ENCODE peak calls at places on chromosome 9, in ten cellular contexts. One of them, this sample, is unnamed.

GRCh38 chr9:136554870-136555269 is 9.0 kb upstream of the NOTCH1 start:
- DNase-seq in kidney: no peak
- DNase-seq in PC-3: no peak
- DNase-seq in heart left ventricle: no peak
- DNase-seq in ovary: no peak
- DNase-seq in psoas muscle: no peak
- DNase-seq in K562: no peak
- DNase-seq in heart right ventricle: no peak
- DNase-seq in fibroblast of lung: no peak
- DNase-seq in esophagus squamous epithelium: no peak
- DNase-seq in this sample: no peak

GRCh38 chr9:111572945-111573604 is 26.4 kb downstream of the PTGR1 start:
- DNase-seq in psoas muscle: no peak
- DNase-seq in PC-3: no peak
- DNase-seq in ovary: peak; percentile 61
- DNase-seq in esophagus squamous epithelium: no peak
- DNase-seq in heart right ventricle: no peak
- DNase-seq in kidney: no peak
- DNase-seq in K562: no peak
- DNase-seq in heart left ventricle: no peak
- DNase-seq in fibroblast of lung: peak; percentile 95
- DNase-seq in this sample: no peak

GRCh38 chr9:93066978-93067603 is 8.6 kb downstream of the SUSD3 start:
- DNase-seq in PC-3: no peak
- DNase-seq in heart right ventricle: no peak
- DNase-seq in ovary: no peak
- DNase-seq in kidney: no peak
- DNase-seq in psoas muscle: no peak
- DNase-seq in fibroblast of lung: no peak
- DNase-seq in heart left ventricle: no peak
- DNase-seq in K562: no peak
- DNase-seq in esophagus squamous epithelium: no peak
- DNase-seq in this sample: no peak

GRCh38 chr9:1938675-1939170 is 76.4 kb upstream of the SMARCA2 start:
- DNase-seq in kidney: no peak
- DNase-seq in ovary: no peak
- DNase-seq in K562: no peak
- DNase-seq in psoas muscle: no peak
- DNase-seq in esophagus squamous epithelium: no peak
- DNase-seq in heart right ventricle: no peak
- DNase-seq in fibroblast of lung: no peak
- DNase-seq in PC-3: no peak
- DNase-seq in heart left ventricle: no peak
- DNase-seq in this sample: no peak

GRCh38 chr9:115923903-115924668 is 229.5 kb upstream of the PAPPA start:
- DNase-seq in heart right ventricle: no peak
- DNase-seq in heart left ventricle: peak; percentile 73
- DNase-seq in fibroblast of lung: peak; percentile 87
- DNase-seq in psoas muscle: no peak
- DNase-seq in kidney: no peak
- DNase-seq in K562: no peak
- DNase-seq in esophagus squamous epithelium: no peak
- DNase-seq in ovary: no peak
- DNase-seq in PC-3: peak; percentile 50
- DNase-seq in this sample: no peak

GRCh38 chr9:109181284-109181683 is 14.2 kb upstream of the FRRS1L start:
- DNase-seq in K562: no peak
- DNase-seq in PC-3: no peak
- DNase-seq in fibroblast of lung: no peak
- DNase-seq in esophagus squamous epithelium: no peak
- DNase-seq in kidney: no peak
- DNase-seq in heart left ventricle: no peak
- DNase-seq in heart right ventricle: no peak
- DNase-seq in ovary: no peak
- DNase-seq in psoas muscle: no peak
- DNase-seq in this sample: no peak

GRCh38 chr9:36913393-36914211 is 120.5 kb downstream of the PAX5 start:
- DNase-seq in esophagus squamous epithelium: no peak
- DNase-seq in K562: peak; percentile 10
- DNase-seq in ovary: no peak
- DNase-seq in heart right ventricle: no peak
- DNase-seq in PC-3: no peak
- DNase-seq in fibroblast of lung: no peak
- DNase-seq in psoas muscle: no peak
- DNase-seq in heart left ventricle: no peak
- DNase-seq in kidney: no peak
- DNase-seq in this sample: no peak

GRCh38 chr9:133334161-133334560 is 1.8 kb downstream of the SURF6 start:
- DNase-seq in heart right ventricle: no peak
- DNase-seq in kidney: peak; percentile 28
- DNase-seq in fibroblast of lung: no peak
- DNase-seq in psoas muscle: no peak
- DNase-seq in esophagus squamous epithelium: no peak
- DNase-seq in PC-3: peak; percentile 28
- DNase-seq in heart left ventricle: peak; percentile 15
- DNase-seq in K562: no peak
- DNase-seq in ovary: no peak
- DNase-seq in this sample: no peak

GRCh38 chr9:72791436-72791835 is 161.4 kb downstream of the ALDH1A1 start:
- DNase-seq in heart left ventricle: no peak
- DNase-seq in esophagus squamous epithelium: no peak
- DNase-seq in kidney: no peak
- DNase-seq in K562: no peak
- DNase-seq in heart right ventricle: no peak
- DNase-seq in psoas muscle: no peak
- DNase-seq in ovary: no peak
- DNase-seq in PC-3: no peak
- DNase-seq in fibroblast of lung: no peak
- DNase-seq in this sample: no peak
- H3K9me3 ChIP-seq in heart left ventricle: peaks cover 15% of the 10 kb centered on the region
- H3K9me3 ChIP-seq in esophagus squamous epithelium: no peaks in the 10 kb centered on the region
- H3K9me3 ChIP-seq in kidney: no peaks in the 10 kb centered on the region
- H3K9me3 ChIP-seq in K562: no peaks in the 10 kb centered on the region
- H3K9me3 ChIP-seq in heart right ventricle: peaks cover 12% of the 10 kb centered on the region
- H3K9me3 ChIP-seq in psoas muscle: no peaks in the 10 kb centered on the region
- H3K9me3 ChIP-seq in ovary: no peaks in the 10 kb centered on the region
- H3K9me3 ChIP-seq in PC-3: no peaks in the 10 kb centered on the region
- H3K9me3 ChIP-seq in fibroblast of lung: no peaks in the 10 kb centered on the region
- H3K9me3 ChIP-seq in this sample: peaks cover 19% of the 10 kb centered on the region

DNA sequence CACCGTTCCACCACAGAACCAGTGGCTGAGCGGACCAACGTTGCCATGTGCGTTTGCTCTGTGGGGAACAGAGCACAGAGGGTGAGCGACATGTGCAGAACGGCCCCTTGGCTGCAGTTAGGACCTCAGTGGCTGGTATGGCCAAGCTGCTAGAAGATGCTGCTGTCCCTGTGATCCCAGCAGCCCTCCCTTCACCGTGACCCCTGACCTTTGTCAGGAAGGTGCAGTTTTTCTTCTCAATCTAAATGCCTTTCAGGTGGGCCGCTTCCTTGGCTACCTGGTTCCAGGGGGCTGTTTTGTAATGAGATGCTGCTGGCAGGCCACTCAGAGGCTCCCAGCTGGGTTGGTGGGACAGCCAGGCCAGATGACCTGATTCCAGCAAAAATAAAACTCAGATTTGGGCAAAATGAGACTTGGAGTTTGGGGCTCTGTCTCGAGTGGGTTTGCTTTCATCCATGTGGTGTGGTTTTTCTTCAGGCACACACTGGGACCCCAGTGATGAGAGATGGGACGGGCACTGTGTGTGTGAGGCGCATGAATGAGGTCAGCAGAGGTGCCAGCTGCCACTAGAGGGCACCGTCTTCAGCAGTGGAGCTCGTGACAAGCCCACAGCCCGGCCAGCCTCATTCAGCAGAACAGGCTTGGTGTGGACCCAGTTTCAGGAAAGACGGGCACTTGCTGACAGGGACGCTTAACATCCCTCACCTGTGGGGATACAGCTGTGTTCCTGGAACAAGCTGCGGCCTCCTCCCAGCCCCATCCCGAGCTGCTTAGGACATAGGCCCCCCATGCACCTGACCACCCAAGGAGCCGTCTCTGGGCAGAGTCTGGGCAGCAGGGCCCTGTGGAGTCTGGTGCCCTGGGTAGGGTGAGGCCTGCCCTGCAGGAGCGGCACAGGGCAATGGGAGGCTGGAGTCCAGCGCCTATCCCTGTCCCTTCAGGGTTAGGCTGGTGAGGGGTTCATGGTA is 4.1 kb downstream of the MRPS2 start:
- DNase-seq in fibroblast of lung: peak; percentile 38
- DNase-seq in ovary: peak; percentile 34
- DNase-seq in esophagus squamous epithelium: no peak
- DNase-seq in K562: peak; percentile 40
- DNase-seq in heart right ventricle: peak; percentile 57
- DNase-seq in psoas muscle: peak; percentile 57
- DNase-seq in PC-3: peak; percentile 42
- DNase-seq in heart left ventricle: peak; percentile 59
- DNase-seq in kidney: peak; percentile 85
- DNase-seq in this sample: no peak
- TF ChIP-seq CTCF in fibroblast of lung: peak; percentile 37
- TF ChIP-seq CTCF in ovary: peak; percentile 32
- TF ChIP-seq CTCF in esophagus squamous epithelium: peak; percentile 49
- TF ChIP-seq CTCF in K562: peak; percentile 83
- TF ChIP-seq CTCF in heart right ventricle: peak; percentile 72
- TF ChIP-seq CTCF in psoas muscle: peak; percentile 64
- TF ChIP-seq CTCF in PC-3: peak; percentile 70
- TF ChIP-seq CTCF in heart left ventricle: peak; percentile 70
- TF ChIP-seq CTCF in kidney: peak; percentile 56
- TF ChIP-seq CTCF in this sample: peak; percentile 70

GRCh38 chr9:96492993-96493531 is 43.1 kb downstream of the HABP4 start:
- DNase-seq in PC-3: no peak
- DNase-seq in psoas muscle: no peak
- DNase-seq in heart right ventricle: no peak
- DNase-seq in K562: no peak
- DNase-seq in heart left ventricle: no peak
- DNase-seq in esophagus squamous epithelium: no peak
- DNase-seq in ovary: no peak
- DNase-seq in fibroblast of lung: no peak
- DNase-seq in kidney: no peak
- DNase-seq in this sample: no peak

GRCh38 chr9:96490534-96491078 is 40.6 kb downstream of the HABP4 start:
- DNase-seq in psoas muscle: no peak
- DNase-seq in kidney: no peak
- DNase-seq in heart right ventricle: no peak
- DNase-seq in heart left ventricle: no peak
- DNase-seq in PC-3: no peak
- DNase-seq in esophagus squamous epithelium: no peak
- DNase-seq in ovary: no peak
- DNase-seq in K562: no peak
- DNase-seq in fibroblast of lung: no peak
- DNase-seq in this sample: no peak

GRCh38 chr9:96491880-96492525 is 42.0 kb downstream of the HABP4 start:
- DNase-seq in heart left ventricle: no peak
- DNase-seq in esophagus squamous epithelium: no peak
- DNase-seq in kidney: no peak
- DNase-seq in K562: no peak
- DNase-seq in heart right ventricle: no peak
- DNase-seq in PC-3: no peak
- DNase-seq in ovary: no peak
- DNase-seq in fibroblast of lung: no peak
- DNase-seq in psoas muscle: no peak
- DNase-seq in this sample: no peak

GRCh38 chr9:96489482-96489979 is 39.6 kb downstream of the HABP4 start:
- DNase-seq in heart left ventricle: no peak
- DNase-seq in kidney: no peak
- DNase-seq in K562: no peak
- DNase-seq in esophagus squamous epithelium: no peak
- DNase-seq in fibroblast of lung: no peak
- DNase-seq in PC-3: no peak
- DNase-seq in ovary: no peak
- DNase-seq in heart right ventricle: no peak
- DNase-seq in psoas muscle: no peak
- DNase-seq in this sample: no peak

DNA sequence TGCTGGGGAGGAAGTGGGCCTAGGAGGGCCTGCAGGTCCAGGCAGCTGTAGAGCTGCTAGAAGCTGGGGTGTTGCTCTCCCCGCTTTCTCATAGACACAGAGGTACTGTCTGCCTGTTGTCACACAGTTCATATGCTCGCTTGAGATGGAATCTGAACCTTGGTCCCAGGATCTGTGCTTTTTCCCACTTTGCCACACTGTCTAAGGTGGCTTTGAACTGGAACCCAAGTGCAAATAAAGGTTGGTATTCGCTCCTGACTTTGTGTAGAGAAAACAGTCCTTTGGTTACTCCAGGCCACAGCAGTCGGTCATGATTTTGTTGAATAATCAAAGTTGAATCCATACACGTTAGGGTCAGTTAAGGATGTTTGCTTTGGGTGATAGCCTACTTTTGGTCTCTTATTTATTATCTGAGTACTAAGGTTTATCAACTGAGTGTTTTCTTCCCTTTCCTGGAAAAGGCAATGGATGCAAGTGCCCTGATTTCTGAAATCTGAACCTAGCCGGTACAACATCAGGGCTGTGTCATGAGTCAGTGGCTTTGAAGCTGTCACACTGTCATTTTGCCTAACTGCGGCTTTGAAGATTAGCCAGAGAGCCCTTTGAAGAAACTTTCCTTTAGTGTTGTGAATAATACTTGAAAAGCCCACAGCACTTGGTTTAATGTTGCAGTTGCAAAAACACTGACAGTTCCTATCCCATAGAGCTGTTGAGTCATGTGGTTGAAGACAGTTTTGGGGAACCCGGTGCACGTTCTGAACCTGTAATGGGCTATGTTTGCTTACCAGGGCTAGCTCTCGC is 41.3 kb downstream of the HABP4 start:
- DNase-seq in kidney: no peak
- DNase-seq in fibroblast of lung: peak; percentile 80
- DNase-seq in heart left ventricle: no peak
- DNase-seq in PC-3: no peak
- DNase-seq in esophagus squamous epithelium: no peak
- DNase-seq in psoas muscle: no peak
- DNase-seq in heart right ventricle: no peak
- DNase-seq in ovary: no peak
- DNase-seq in K562: no peak
- DNase-seq in this sample: no peak
- H3K9me3 ChIP-seq in kidney: no peaks in the 10 kb centered on the region
- H3K9me3 ChIP-seq in fibroblast of lung: no peaks in the 10 kb centered on the region
- H3K9me3 ChIP-seq in heart left ventricle: no peaks in the 10 kb centered on the region
- H3K9me3 ChIP-seq in PC-3: no peaks in the 10 kb centered on the region
- H3K9me3 ChIP-seq in esophagus squamous epithelium: no peaks in the 10 kb centered on the region
- H3K9me3 ChIP-seq in psoas muscle: no peaks in the 10 kb centered on the region
- H3K9me3 ChIP-seq in heart right ventricle: no peaks in the 10 kb centered on the region
- H3K9me3 ChIP-seq in ovary: no peaks in the 10 kb centered on the region
- H3K9me3 ChIP-seq in K562: no peaks in the 10 kb centered on the region
- H3K9me3 ChIP-seq in this sample: no peaks in the 10 kb centered on the region

DNA sequence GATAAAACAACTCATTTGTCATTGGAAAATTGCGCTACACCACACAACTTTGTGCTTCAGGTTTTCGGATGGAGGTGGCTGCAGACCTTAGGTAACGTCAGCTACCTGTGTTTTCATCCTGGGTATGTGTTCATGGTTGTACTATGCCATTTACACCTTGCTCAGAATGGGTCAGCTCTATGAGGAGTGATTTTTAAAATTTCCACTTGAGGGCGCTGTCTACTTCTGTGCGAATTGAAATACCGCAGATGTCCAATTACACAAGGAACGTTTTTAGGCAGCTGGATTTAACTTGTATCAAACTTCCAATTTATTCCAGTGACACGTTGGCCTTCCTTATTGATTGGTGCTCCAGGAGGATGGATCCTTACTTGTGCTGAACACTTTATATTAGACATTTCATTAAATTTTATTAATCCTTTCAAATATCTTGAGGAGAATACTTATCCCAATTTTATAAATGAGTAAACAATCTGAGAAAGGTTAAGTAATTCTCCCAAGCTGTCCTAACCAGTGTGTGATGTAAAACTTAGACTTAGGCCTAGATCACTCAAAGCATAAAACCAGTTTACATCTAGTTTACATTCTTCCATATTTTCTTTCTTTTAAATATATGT is 23.4 kb downstream of the DMRTA1 start:
- DNase-seq in K562: no peak
- DNase-seq in ovary: no peak
- DNase-seq in heart right ventricle: no peak
- DNase-seq in esophagus squamous epithelium: no peak
- DNase-seq in kidney: no peak
- DNase-seq in fibroblast of lung: peak; percentile 12
- DNase-seq in heart left ventricle: no peak
- DNase-seq in psoas muscle: no peak
- DNase-seq in PC-3: peak; percentile 86
- DNase-seq in this sample: no peak
- TF ChIP-seq CTCF in K562: no peak
- TF ChIP-seq CTCF in ovary: no peak
- TF ChIP-seq CTCF in heart right ventricle: peak; percentile 60
- TF ChIP-seq CTCF in esophagus squamous epithelium: peak; percentile 48
- TF ChIP-seq CTCF in kidney: peak; percentile 47
- TF ChIP-seq CTCF in fibroblast of lung: peak; percentile 88
- TF ChIP-seq CTCF in heart left ventricle: peak; percentile 57
- TF ChIP-seq CTCF in psoas muscle: peak; percentile 68
- TF ChIP-seq CTCF in PC-3: peak; percentile 76
- TF ChIP-seq CTCF in this sample: peak; percentile 30